ENCODE peak calls at places on chromosome 14, in four cellular contexts. Q is GM13977, W is suprapubic skin, R is progenitor cell of endocrine pancreas. E is an unnamed sample.

GRCh38 chr14:85535916-85536834 is 6.2 kb downstream of the FLRT2 start:
- DNase-seq in Q (no peak), W (no peak), R (no peak), E (no peak)

GRCh38 chr14:35403085-35403396 is 1.5 kb downstream of the NFKBIA start:
- DNase-seq in Q (no peak), W (no peak), R (no peak), E (no peak)

GRCh38 chr14:72594099-72594901 is 299.6 kb downstream of the DPF3 start:
- DNase-seq in Q (no peak), W (no peak), R (no peak), E (no peak)

GRCh38 chr14:74362361-74362915 is 14.2 kb downstream of the VRTN start:
- DNase-seq in Q (peak; percentile 85), W (peak; percentile 89), R (peak; percentile 70), E (no peak)

GRCh38 chr14:81684696-81685095 is 151.0 kb upstream of the SEL1L start:
- DNase-seq in Q (no peak), W (no peak), R (no peak), E (no peak)

GRCh38 chr14:71629765-71630502 is 302.3 kb upstream of the RGS6 start:
- DNase-seq in Q (no peak), W (no peak), R (no peak), E (no peak)

GRCh38 chr14:22623047-22623446 is 21.1 kb downstream of the OR6J1 start:
- DNase-seq in Q (no peak), W (no peak), R (no peak), E (no peak)

GRCh38 chr14:103108749-103109207 is 14.3 kb downstream of the EXOC3L4 start:
- DNase-seq in Q (peak; percentile 91), W (no peak), R (no peak), E (no peak)

GRCh38 chr14:77039285-77040058 is 11.0 kb upstream of the IRF2BPL start:
- DNase-seq in Q (peak; percentile 56), W (no peak), R (no peak), E (no peak)

GRCh38 chr14:75494898-75495297 is 27.4 kb upstream of the BATF start:
- DNase-seq in Q (no peak), W (no peak), R (no peak), E (no peak)

GRCh38 chr14:29064305-29064704 is 297.7 kb downstream of the FOXG1 start:
- DNase-seq in Q (no peak), W (no peak), R (no peak), E (no peak)

GRCh38 chr14:101083564-101084435 is 180.3 kb upstream of the RTL1 start:
- DNase-seq in Q (no peak), W (peak; percentile 74), R (no peak), E (peak; percentile 58)

GRCh38 chr14:103427485-103428443 is 42.5 kb downstream of the MARK3 start:
- DNase-seq in Q (no peak), W (no peak), R (no peak), E (no peak)

GRCh38 chr14:25837431-25837950 is 760.3 kb downstream of the NOVA1 start:
- DNase-seq in Q (no peak), W (no peak), R (no peak), E (no peak)

GRCh38 chr14:34593740-34594375 is 36.1 kb downstream of the SNX6 start:
- DNase-seq in Q (no peak), W (peak; percentile 55), R (no peak), E (peak; percentile 21)

GRCh38 chr14:37573355-37573754 is 21.7 kb downstream of the FOXA1 start:
- DNase-seq in Q (no peak), W (no peak), R (no peak), E (no peak)

GRCh38 chr14:22513066-22513812 is 75.8 kb downstream of the DAD1 start:
- DNase-seq in Q (no peak), W (no peak), R (no peak), E (no peak)

GRCh38 chr14:105492966-105493871 is 2.2 kb downstream of the TEDC1 start:
- DNase-seq in Q (no peak), W (no peak), R (no peak), E (peak; percentile 91)

GRCh38 chr14:97120204-97121120 is 323.3 kb downstream of the VRK1 start:
- DNase-seq in Q (no peak), W (no peak), R (no peak), E (no peak)

GRCh38 chr14:49173765-49174373 is 412.3 kb downstream of the RPS29 start:
- DNase-seq in Q (peak; percentile 45), W (no peak), R (peak; percentile 58), E (no peak)

GRCh38 chr14:50521912-50522341 is 10.4 kb downstream of the MAP4K5 start:
- DNase-seq in Q (peak; percentile 44), W (no peak), R (no peak), E (no peak)

GRCh38 chr14:104688755-104689619 is at the start of gene INF2:
- DNase-seq in Q (peak; percentile 96), W (no peak), R (peak; percentile 52), E (no peak)

GRCh38 chr14:78849952-78850351 is 679.8 kb downstream of the NRXN3 start:
- DNase-seq in Q (no peak), W (no peak), R (no peak), E (no peak)

GRCh38 chr14:92121207-92121669 is 268 bp downstream of the NDUFB1 start:
- DNase-seq in Q (peak; percentile 64), W (peak; percentile 84), R (no peak), E (no peak)

GRCh38 chr14:106277503-106277902 is 751.1 kb downstream of the TMEM121 start:
- DNase-seq in Q (peak; percentile 37), W (no peak), R (no peak), E (no peak)

GRCh38 chr14:100618763-100619320 is 31.6 kb upstream of the BEGAIN start:
- DNase-seq in Q (no peak), W (peak; percentile 44), R (no peak), E (peak; percentile 14)

GRCh38 chr14:77014004-77014604 is 14.4 kb downstream of the IRF2BPL start:
- DNase-seq in Q (no peak), W (no peak), R (no peak), E (no peak)

GRCh38 chr14:75837151-75837787 is 144.5 kb downstream of the TGFB3 start:
- DNase-seq in Q (no peak), W (no peak), R (no peak), E (no peak)

GRCh38 chr14:79871164-79871563 is 340.1 kb downstream of the DIO2 start:
- DNase-seq in Q (no peak), W (no peak), R (no peak), E (no peak)

GRCh38 chr14:53044486-53044885 is 93.6 kb upstream of the FERMT2 start:
- DNase-seq in Q (no peak), W (no peak), R (no peak), E (no peak)

GRCh38 chr14:31927348-31927826 is 149.7 kb upstream of the ARHGAP5 start:
- DNase-seq in Q (no peak), W (no peak), R (no peak), E (no peak)

GRCh38 chr14:61471297-61471980 is 150.1 kb downstream of the PRKCH start:
- DNase-seq in Q (no peak), W (no peak), R (no peak), E (no peak)

GRCh38 chr14:52913271-52913670 is 37.6 kb downstream of the FERMT2 start:
- DNase-seq in Q (no peak), W (no peak), R (no peak), E (no peak)

GRCh38 chr14:61459229-61459628 is 137.8 kb downstream of the PRKCH start:
- DNase-seq in Q (no peak), W (no peak), R (no peak), E (no peak)

GRCh38 chr14:76464856-76465255 is 88.9 kb downstream of the ESRRB start:
- DNase-seq in Q (no peak), W (no peak), R (no peak), E (no peak)

GRCh38 chr14:50575769-50576168 is 15.8 kb downstream of the ATL1 start:
- DNase-seq in Q (no peak), W (no peak), R (no peak), E (no peak)

GRCh38 chr14:59688224-59689170 is 111.9 kb upstream of the CCDC175 start:
- DNase-seq in Q (peak; percentile 41), W (no peak), R (no peak), E (no peak)

GRCh38 chr14:64952598-64953309 is 10.2 kb upstream of the GPX2 start:
- DNase-seq in Q (peak; percentile 82), W (peak; percentile 8), R (no peak), E (no peak)
- TF ChIP-seq CTCF in Q (peak; percentile 40), W (no peak), R (no peak), E (peak; percentile 21)

DNA sequence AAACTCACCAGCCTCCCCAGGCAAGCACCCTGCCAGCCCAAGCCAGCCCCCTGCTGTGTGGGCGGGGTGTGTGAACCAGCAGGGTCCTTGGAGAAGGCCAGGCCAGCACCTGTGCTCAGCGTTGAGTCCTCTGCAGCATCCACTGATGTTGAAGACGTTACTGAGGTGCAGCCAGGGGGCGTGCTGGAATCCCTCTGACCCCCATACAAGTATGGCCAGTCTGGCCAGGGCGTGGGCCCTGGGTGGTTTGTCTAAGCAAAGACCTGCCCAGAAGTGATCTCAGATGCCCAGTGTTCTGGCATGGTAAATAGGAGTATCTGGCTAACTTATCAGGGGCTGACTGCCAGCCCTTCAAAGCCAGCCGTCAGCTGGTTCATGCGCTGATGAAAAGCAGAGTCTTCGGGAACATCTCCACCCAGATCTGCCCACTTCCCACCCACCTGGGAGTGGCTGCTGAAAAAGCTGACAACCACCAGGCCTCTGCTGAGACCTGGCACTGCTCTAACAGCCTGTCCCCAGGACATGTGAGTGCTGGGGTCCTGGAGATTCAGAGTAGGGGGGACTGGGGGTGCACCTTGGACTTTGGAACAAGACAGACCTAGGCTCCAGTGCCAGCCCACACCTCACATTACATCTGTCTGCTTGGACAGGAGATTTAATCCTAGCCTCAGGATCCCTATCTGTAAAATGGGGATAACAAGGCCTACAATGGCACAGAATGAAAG is 41.1 kb downstream of the ACTN1 start:
- DNase-seq in Q (no peak), W (no peak), R (no peak), E (peak; percentile 82)
- TF ChIP-seq CTCF in Q (no peak), W (peak; percentile 28), R (peak; percentile 45), E (peak; percentile 65)

GRCh38 chr14:69299286-69300035 is 39.5 kb downstream of the GALNT16 start:
- DNase-seq in Q (peak; percentile 44), W (peak; percentile 56), R (no peak), E (peak; percentile 53)
- TF ChIP-seq CTCF in Q (peak; percentile 48), W (no peak), R (no peak), E (peak; percentile 25)

DNA sequence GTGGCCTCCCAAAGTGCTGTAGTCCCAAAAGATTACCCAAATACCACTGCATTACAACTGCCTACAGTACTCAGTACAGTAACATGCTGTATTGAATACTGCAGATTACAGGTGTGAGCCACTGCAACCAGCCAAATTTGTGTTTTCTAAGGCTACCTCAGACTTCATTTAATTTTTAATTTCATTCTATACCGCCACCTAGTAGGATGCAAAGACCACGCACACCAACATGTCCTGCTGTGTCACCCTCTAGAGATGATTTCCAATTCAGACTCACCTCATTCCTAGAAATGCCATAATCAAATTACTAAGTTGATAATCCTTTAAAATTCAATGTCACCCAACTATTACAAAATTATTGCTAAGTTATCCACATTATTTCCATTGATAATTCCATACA is 15.1 kb downstream of the DICER1 start:
- DNase-seq in Q (no peak), W (no peak), R (no peak), E (no peak)
- TF ChIP-seq CTCF in Q (no peak), W (no peak), R (no peak), E (no peak)

DNA sequence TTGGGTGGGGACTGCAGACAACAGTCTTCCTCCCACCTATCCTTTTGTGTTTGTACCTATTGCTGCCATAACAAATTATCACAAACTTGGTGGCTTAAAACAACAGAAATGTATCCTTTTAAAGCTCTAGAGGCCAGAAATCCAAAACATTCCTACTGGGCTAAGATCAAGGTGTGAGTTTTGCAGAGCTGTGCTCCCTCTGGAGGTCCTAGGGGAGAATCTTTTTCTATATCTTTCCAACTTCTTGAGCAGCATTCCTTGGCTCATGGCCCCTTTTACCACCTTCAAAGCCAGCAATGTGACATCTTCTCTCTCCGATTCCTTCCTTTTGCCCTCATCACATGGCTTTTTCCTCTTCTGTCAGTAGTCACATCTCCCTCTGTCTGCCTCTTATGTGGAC is 190.6 kb downstream of the TTC8 start:
- DNase-seq in Q (no peak), W (no peak), R (no peak), E (no peak)
- TF ChIP-seq CTCF in Q (no peak), W (no peak), R (no peak), E (peak; percentile 44)